ENCODE peak calls at places on chromosomes 2 and 18, in eight cellular contexts. A is NCI-H2029, F is NCI-H1436, N is activated T-cell treated with anti-CD3 and anti-CD28 coated beads for 1 hour, V is NCI-H748 treated with DMSO at 0.1 percent for 48 hours, Y is NCI-H1417 treated with DMSO at 0.1 percent for 48 hours, H is HCEC 1CT, R is endothelial cell. X is an unnamed sample.

GRCh38 chr2:128358941-128359731 is 40.5 kb upstream of the HS6ST1 start:
- DNase-seq in Y (no peak), H (no peak), V (no peak), R (no peak), F (no peak), N (no peak), A (no peak), X (no peak)

GRCh38 chr2:1974391-1974790 is 230.1 kb upstream of the PXDN start:
- DNase-seq in H (no peak), F (no peak), N (no peak), Y (no peak), R (no peak), A (no peak), V (no peak), X (no peak)

GRCh38 chr2:184444623-184445223 is 153.6 kb upstream of the ZNF804A start:
- DNase-seq in H (no peak), N (no peak), F (no peak), V (no peak), Y (no peak), A (no peak), R (no peak), X (no peak)

GRCh38 chr2:164692114-164692513 is 70.8 kb upstream of the GRB14 start:
- DNase-seq in R (no peak), Y (no peak), F (no peak), A (no peak), N (no peak), V (no peak), H (no peak), X (no peak)

GRCh38 chr2:222734690-222735014 is 63.2 kb downstream of the MOGAT1 start:
- DNase-seq in N (no peak), H (no peak), F (no peak), R (no peak), A (no peak), V (no peak), Y (no peak), X (no peak)

GRCh38 chr2:221896505-221897151 is 324.5 kb upstream of the EPHA4 start:
- DNase-seq in N (no peak), R (no peak), F (no peak), V (no peak), A (no peak), H (peak; percentile 89), Y (no peak), X (no peak)

GRCh38 chr2:162344617-162344950 is 652 bp downstream of the GCA start:
- DNase-seq in V (no peak), A (no peak), R (no peak), F (no peak), Y (no peak), H (no peak), N (no peak), X (no peak)

GRCh38 chr2:233037078-233037477 is 4.6 kb downstream of the NEU2 start:
- DNase-seq in N (no peak), V (no peak), A (no peak), R (no peak), F (no peak), H (peak; percentile 74), Y (no peak), X (no peak)

GRCh38 chr18:40019797-40020392 is 1935.1 kb upstream of the PIK3C3 start:
- DNase-seq in V (no peak), H (no peak), F (no peak), R (no peak), N (no peak), Y (no peak), A (no peak), X (no peak)

GRCh38 chr2:216687646-216688045 is 7.7 kb downstream of the IGFBP5 start:
- DNase-seq in F (no peak), R (peak; percentile 70), Y (no peak), A (no peak), N (peak; percentile 7), V (no peak), H (no peak), X (peak; percentile 27)

GRCh38 chr2:70890469-70891065 is 45.1 kb upstream of the ATP6V1B1 start:
- DNase-seq in H (peak; percentile 4), V (no peak), Y (no peak), N (no peak), F (no peak), A (no peak), R (no peak), X (no peak)

GRCh38 chr2:42959148-42959992 is 167.0 kb upstream of the HAAO start:
- DNase-seq in N (no peak), V (no peak), A (no peak), R (no peak), F (no peak), Y (no peak), H (no peak), X (no peak)

GRCh38 chr2:61218817-61219170 is 56.8 kb downstream of the C2orf74 start:
- DNase-seq in F (no peak), H (no peak), N (no peak), R (no peak), Y (no peak), A (no peak), V (no peak), X (no peak)

X was measured in germinal center.